ENCODE peak calls at places on chromosomes 1 and 21, in six cellular contexts. A is RPMI7951; T is T-helper 22 cell; F is PC-3; P is stimulated activated naive CD8-positive, alpha-beta T cell treated with anti-CD3 and anti-CD28 coated beads, Interleukin-15, Interleukin-2, amounts not matched to agents 100 U/mL and 50 U/mL, for 24 hours; C is KBM-7. D is an unnamed sample.

GRCh38 chr21:29697555-29698193 is 242.1 kb downstream of the GRIK1 start:
- DNase-seq in A (no peak), P (no peak), F (no peak), C (peak; percentile 82), T (no peak), D (no peak)

GRCh38 chr1:119564548-119564947 is 57.5 kb downstream of the HSD3B1 start:
- DNase-seq in P (no peak), A (no peak), C (no peak), F (no peak), T (no peak), D (no peak)

GRCh38 chr1:220514256-220514655 is 13.7 kb upstream of the MARK1 start:
- DNase-seq in A (no peak), T (no peak), P (no peak), C (no peak), F (no peak), D (no peak)

GRCh38 chr1:112337028-112337531 is 58.9 kb upstream of the CTTNBP2NL start:
- DNase-seq in C (peak; percentile 62), T (no peak), A (peak; percentile 46), P (peak; percentile 17), F (peak; percentile 38), D (no peak)

GRCh38 chr1:16926491-16927195 is 4.9 kb downstream of the CROCC start:
- DNase-seq in A (no peak), F (no peak), C (no peak), P (no peak), T (no peak), D (no peak)

GRCh38 chr1:43042773-43043470 is 84.3 kb upstream of the SLC2A1 start:
- DNase-seq in P (no peak), F (no peak), C (no peak), A (no peak), T (no peak), D (no peak)

GRCh38 chr21:38505654-38506523 is 7.6 kb upstream of the ERG start:
- DNase-seq in T (no peak), C (peak; percentile 80), P (peak; percentile 12), F (peak; percentile 85), A (peak; percentile 75), D (no peak)

GRCh38 chr1:71589005-71589404 is 508.2 kb upstream of the ZRANB2 start:
- DNase-seq in F (no peak), C (no peak), T (no peak), P (no peak), A (no peak), D (no peak)

GRCh38 chr1:26283871-26284596 is 4.1 kb downstream of the SH3BGRL3 start:
- DNase-seq in T (no peak), C (no peak), F (no peak), A (no peak), P (peak; percentile 33), D (no peak)

GRCh38 chr1:18384477-18384876 is 96.3 kb upstream of the KLHDC7A start:
- DNase-seq in C (no peak), P (no peak), F (no peak), A (no peak), T (no peak), D (no peak)

GRCh38 chr1:84001501-84001900 is 2.6 kb upstream of the TTLL7 start:
- DNase-seq in P (no peak), F (no peak), A (no peak), C (no peak), T (no peak), D (no peak)

GRCh38 chr1:58358311-58358710 is 188.2 kb downstream of the OMA1 start:
- DNase-seq in P (no peak), T (no peak), F (peak; percentile 55), C (no peak), A (peak; percentile 33), D (no peak)

GRCh38 chr1:32334864-32335618 is 992 bp downstream of the MARCKSL1 start:
- DNase-seq in T (peak; percentile 44), P (peak; percentile 70), F (peak; percentile 46), C (peak; percentile 70), A (peak; percentile 45), D (no peak)

GRCh38 chr1:178151831-178152230 is 57.9 kb downstream of the RASAL2 start:
- DNase-seq in A (peak; percentile 27), T (no peak), C (no peak), P (no peak), F (peak; percentile 48), D (no peak)

GRCh38 chr1:22280526-22280925 is 137.6 kb upstream of the WNT4 start:
- DNase-seq in P (no peak), F (no peak), A (no peak), T (no peak), C (no peak), D (no peak)

GRCh38 chr1:226939439-226940028 is 560 bp upstream of the COQ8A start:
- DNase-seq in T (peak; percentile 56), F (peak; percentile 66), C (peak; percentile 79), A (peak; percentile 69), P (peak; percentile 72), D (peak; percentile 62)

GRCh38 chr21:35204850-35205564 is 155.9 kb upstream of the RUNX1 start:
- DNase-seq in A (peak; percentile 93), T (no peak), P (no peak), C (peak; percentile 90), F (no peak), D (no peak)

GRCh38 chr1:119136401-119136800 is 4.1 kb downstream of the WARS2 start:
- DNase-seq in T (no peak), A (no peak), C (no peak), P (no peak), F (no peak), D (no peak)

GRCh38 chr1:54547601-54548388 is at the start of gene ACOT11:
- DNase-seq in C (no peak), A (no peak), P (no peak), T (no peak), F (no peak), D (no peak)

GRCh38 chr1:226973371-226973897 is 33.3 kb downstream of the COQ8A start:
- DNase-seq in A (peak; percentile 22), C (no peak), P (no peak), F (no peak), T (no peak), D (no peak)

GRCh38 chr1:223682502-223682901 is 17.0 kb upstream of the CAPN8 start:
- DNase-seq in A (no peak), P (no peak), F (peak; percentile 36), T (no peak), C (no peak), D (no peak)

GRCh38 chr21:18954415-18954972 is 550.9 kb upstream of the TMPRSS15 start:
- DNase-seq in P (no peak), A (no peak), F (no peak), T (no peak), C (no peak), D (no peak)

GRCh38 chr1:16888806-16889178 is 7.0 kb upstream of the RNU1-2 start:
- DNase-seq in A (peak; percentile 14), T (no peak), F (no peak), C (no peak), P (peak; percentile 46), D (no peak)

GRCh38 chr1:206814716-206815341 is 42.5 kb upstream of the IL10 start:
- DNase-seq in P (no peak), C (no peak), T (no peak), A (peak; percentile 91), F (no peak), D (no peak)